ENCODE peak calls at places on chromosomes 16 and 17, in nine cellular contexts. Y is cardiac muscle cell; J is stimulated activated CD8-positive, alpha-beta memory T cell treated with anti-CD3 and anti-CD28 coated beads, Interleukin-4, amount 100 ng/mL, for 1 hour; G is GM04504; C is NCI-H460; H is left colon; Z is stimulated activated naive CD4-positive, alpha-beta T cell; A is NCI-H2171 treated with DMSO at 0.1 percent for 48 hours; R is NCI-H1092. E is an unnamed sample.

GRCh38 chr17:6061290-6061689 is 8.9 kb upstream of the WSCD1 start:
- DNase-seq in Y (no peak), J (no peak), G (no peak), C (peak; percentile 77), H (no peak), Z (no peak), A (no peak), R (no peak), E (no peak)

GRCh38 chr17:81996757-81997441 is 19.5 kb downstream of the ASPSCR1 start:
- DNase-seq in Y (no peak), J (no peak), G (no peak), C (no peak), H (no peak), Z (no peak), A (no peak), R (no peak), E (no peak)

GRCh38 chr16:30379165-30379783 is 3.1 kb downstream of the SEPTIN1 start:
- DNase-seq in Y (no peak), J (no peak), G (no peak), C (no peak), H (no peak), Z (no peak), A (no peak), R (no peak), E (no peak)

GRCh38 chr16:6684076-6684673 is 648.5 kb upstream of the RBFOX1 start:
- DNase-seq in Y (peak; percentile 47), J (no peak), G (no peak), C (peak; percentile 20), H (no peak), Z (no peak), A (peak; percentile 24), R (no peak), E (peak; percentile 23)

GRCh38 chr16:50598256-50598894 is 50.2 kb downstream of the NKD1 start:
- DNase-seq in Y (no peak), J (no peak), G (no peak), C (no peak), H (no peak), Z (no peak), A (peak; percentile 57), R (no peak), E (no peak)

GRCh38 chr16:19699472-19699871 is 18.6 kb downstream of the KNOP1 start:
- DNase-seq in Y (no peak), J (no peak), G (no peak), C (no peak), H (no peak), Z (no peak), A (no peak), R (no peak), E (no peak)

GRCh38 chr16:85104821-85105391 is 7.4 kb downstream of the CIBAR2 start:
- DNase-seq in Y (no peak), J (peak; percentile 8), G (no peak), C (no peak), H (no peak), Z (peak; percentile 37), A (no peak), R (no peak), E (no peak)

GRCh38 chr17:17098426-17099035 is 56.3 kb downstream of the MPRIP start:
- DNase-seq in Y (peak; percentile 43), J (no peak), G (no peak), C (no peak), H (no peak), Z (no peak), A (no peak), R (no peak), E (no peak)

GRCh38 chr16:67068212-67068753 is 39.3 kb downstream of the CBFB start:
- DNase-seq in Y (no peak), J (no peak), G (no peak), C (peak; percentile 17), H (no peak), Z (no peak), A (no peak), R (no peak), E (no peak)

GRCh38 chr17:15452746-15453145 is 14.7 kb downstream of the CDRT4 start:
- DNase-seq in Y (no peak), J (no peak), G (no peak), C (no peak), H (no peak), Z (no peak), A (no peak), R (no peak), E (no peak)

GRCh38 chr17:59238904-59239303 is 18.6 kb downstream of the GDPD1 start:
- DNase-seq in Y (no peak), J (no peak), G (no peak), C (no peak), H (no peak), Z (no peak), A (no peak), R (no peak), E (no peak)

GRCh38 chr16:81629032-81629802 is 149.9 kb upstream of the PLCG2 start:
- DNase-seq in Y (no peak), J (no peak), G (no peak), C (no peak), H (no peak), Z (no peak), A (peak; percentile 12), R (no peak), E (no peak)

GRCh38 chr17:58741121-58741625 is 14.5 kb upstream of the PPM1E start:
- DNase-seq in Y (no peak), J (no peak), G (no peak), C (peak; percentile 24), H (no peak), Z (no peak), A (no peak), R (no peak), E (no peak)

GRCh38 chr17:74271902-74272563 is 2.0 kb upstream of the DNAI2 start:
- DNase-seq in Y (no peak), J (no peak), G (no peak), C (no peak), H (no peak), Z (no peak), A (no peak), R (no peak), E (no peak)

GRCh38 chr17:75288784-75289121 is 480 bp downstream of the SLC25A19 start:
- DNase-seq in Y (no peak), J (no peak), G (no peak), C (no peak), H (peak; percentile 67), Z (peak; percentile 60), A (peak; percentile 89), R (no peak), E (no peak)

GRCh38 chr17:7651959-7652658 is 1.4 kb downstream of the ATP1B2 start:
- DNase-seq in Y (no peak), J (no peak), G (no peak), C (no peak), H (no peak), Z (no peak), A (no peak), R (no peak), E (no peak)

GRCh38 chr17:30921544-30922196 is at the start of gene ADAP2:
- DNase-seq in Y (peak; percentile 65), J (no peak), G (no peak), C (peak; percentile 7), H (peak; percentile 69), Z (no peak), A (no peak), R (no peak), E (peak; percentile 29)

GRCh38 chr17:42680331-42680808 is 1.3 kb downstream of the CCR10 start:
- DNase-seq in Y (no peak), J (no peak), G (no peak), C (no peak), H (no peak), Z (no peak), A (no peak), R (no peak), E (no peak)

GRCh38 chr16:55846598-55847346 is 13.9 kb upstream of the CES1 start:
- DNase-seq in Y (no peak), J (no peak), G (no peak), C (no peak), H (no peak), Z (no peak), A (no peak), R (no peak), E (no peak)

GRCh38 chr17:50076221-50076590 is 18.9 kb upstream of the PDK2 start:
- DNase-seq in Y (no peak), J (no peak), G (no peak), C (no peak), H (no peak), Z (no peak), A (no peak), R (no peak), E (no peak)

GRCh38 chr17:7293131-7293557 is 1.3 kb downstream of the YBX2 start:
- DNase-seq in Y (no peak), J (no peak), G (no peak), C (no peak), H (peak; percentile 45), Z (no peak), A (no peak), R (no peak), E (no peak)

GRCh38 chr17:10729334-10730193 is at the start of gene TMEM220:
- DNase-seq in Y (peak; percentile 81), J (peak; percentile 1), G (peak; percentile 61), C (peak; percentile 3), H (peak; percentile 77), Z (peak; percentile 28), A (no peak), R (peak; percentile 6), E (peak; percentile 83)

GRCh38 chr17:37830151-37830993 is 85.5 kb upstream of the HNF1B start:
- DNase-seq in Y (no peak), J (no peak), G (no peak), C (no peak), H (no peak), Z (no peak), A (no peak), R (no peak), E (no peak)

GRCh38 chr16:9046667-9047055 is 44.8 kb upstream of the HAPSTR1 start:
- DNase-seq in Y (no peak), J (no peak), G (no peak), C (no peak), H (no peak), Z (no peak), A (no peak), R (no peak), E (no peak)

GRCh38 chr17:429589-429988 is 77.0 kb upstream of the RPH3AL start:
- DNase-seq in Y (no peak), J (no peak), G (no peak), C (no peak), H (no peak), Z (no peak), A (no peak), R (no peak), E (no peak)

GRCh38 chr16:85170066-85171003 is 58.1 kb upstream of the CIBAR2 start:
- DNase-seq in Y (no peak), J (no peak), G (no peak), C (no peak), H (no peak), Z (no peak), A (no peak), R (no peak), E (no peak)

GRCh38 chr17:72173475-72174116 is 52.8 kb downstream of the SOX9 start:
- DNase-seq in Y (no peak), J (no peak), G (no peak), C (no peak), H (no peak), Z (no peak), A (peak; percentile 95), R (peak; percentile 86), E (no peak)

GRCh38 chr17:6998855-6999508 is 3.1 kb downstream of the ALOX12 start:
- DNase-seq in Y (no peak), J (no peak), G (no peak), C (no peak), H (no peak), Z (no peak), A (no peak), R (no peak), E (no peak)

GRCh38 chr17:48499743-48500434 is 30.9 kb downstream of the HOXB1 start:
- DNase-seq in Y (no peak), J (no peak), G (no peak), C (no peak), H (no peak), Z (no peak), A (no peak), R (no peak), E (no peak)

GRCh38 chr17:40931311-40931710 is 6.1 kb downstream of the KRT23 start:
- DNase-seq in Y (no peak), J (no peak), G (no peak), C (no peak), H (no peak), Z (no peak), A (no peak), R (no peak), E (no peak)

GRCh38 chr17:8664426-8665105 is 34.0 kb upstream of the MYH10 start:
- DNase-seq in Y (no peak), J (no peak), G (no peak), C (no peak), H (no peak), Z (no peak), A (no peak), R (no peak), E (no peak)